ENCODE peak calls at places on chromosomes 11 and 22, in four cellular contexts. A, S, X and I are unnamed samples.

GRCh38 chr11:102110761-102111010 is 439 bp downstream of the YAP1 start:
- DNase-seq in A (no peak), S (no peak), X (no peak), I (no peak)

GRCh38 chr22:42928969-42929837 is 72.1 kb upstream of the ARFGAP3 start:
- DNase-seq in A (peak; percentile 75), S (no peak), X (no peak), I (no peak)

GRCh38 chr22:26549902-26550497 is 37.7 kb upstream of the TFIP11 start:
- DNase-seq in A (no peak), S (no peak), X (no peak), I (no peak)

GRCh38 chr11:69443968-69444364 is 37.5 kb upstream of the LINC01488 start:
- DNase-seq in A (no peak), S (no peak), X (no peak), I (no peak)

GRCh38 chr11:8138526-8138925 is 30.3 kb downstream of the RIC3 start:
- DNase-seq in A (no peak), S (no peak), X (no peak), I (no peak)

GRCh38 chr11:78790784-78791183 is 216.1 kb upstream of the NARS2 start:
- DNase-seq in A (no peak), S (no peak), X (no peak), I (no peak)

GRCh38 chr11:69878144-69878883 is 59.1 kb upstream of the FGF3 start:
- DNase-seq in A (no peak), S (no peak), X (no peak), I (no peak)

GRCh38 chr22:39087881-39088687 is 9.0 kb upstream of the APOBEC3H start:
- DNase-seq in A (no peak), S (no peak), X (no peak), I (peak; percentile 14)

GRCh38 chr11:58549644-58550043 is 26.0 kb downstream of the LPXN start:
- DNase-seq in A (no peak), S (no peak), X (no peak), I (no peak)

GRCh38 chr22:25419247-25420113 is 145.0 kb upstream of the GRK3 start:
- DNase-seq in A (peak; percentile 56), S (peak; percentile 58), X (no peak), I (no peak)

GRCh38 chr11:33620423-33621120 is 80.1 kb downstream of the C11orf91 start:
- DNase-seq in A (no peak), S (peak; percentile 74), X (no peak), I (no peak)

GRCh38 chr11:129412501-129412900 is 36.9 kb downstream of the BARX2 start:
- DNase-seq in A (no peak), S (no peak), X (no peak), I (no peak)

GRCh38 chr11:79227732-79228416 is 213.0 kb downstream of the TENM4 start:
- DNase-seq in A (no peak), S (no peak), X (no peak), I (no peak)

GRCh38 chr22:27107824-27108223 is 450.4 kb downstream of the MIAT start:
- DNase-seq in A (peak; percentile 76), S (peak; percentile 54), X (no peak), I (no peak)

GRCh38 chr22:37051629-37052385 is at the start of gene KCTD17:
- DNase-seq in A (peak; percentile 30), S (peak; percentile 60), X (no peak), I (peak; percentile 51)
- TF ChIP-seq CTCF in A (no peak), S (no peak), X (no peak), I (no peak)

GRCh38 chr11:93131709-93132108 is 66.1 kb downstream of the SLC36A4 start:
- DNase-seq in A (no peak), S (no peak), X (no peak), I (no peak)
- TF ChIP-seq CTCF in A (no peak), S (no peak), X (no peak), I (peak; percentile 28)

GRCh38 chr11:2198621-2199365 is 27.2 kb upstream of the TH start:
- DNase-seq in A (no peak), S (no peak), X (no peak), I (no peak)

GRCh38 chr11:2199466-2200341 is 28.1 kb upstream of the TH start:
- DNase-seq in A (no peak), S (no peak), X (no peak), I (no peak)

GRCh38 chr11:2201542-2201941 is 29.9 kb upstream of the TH start:
- DNase-seq in A (no peak), S (no peak), X (no peak), I (no peak)

GRCh38 chr11:2200957-2201519 is 29.4 kb upstream of the TH start:
- DNase-seq in A (no peak), S (no peak), X (no peak), I (no peak)

DNA sequence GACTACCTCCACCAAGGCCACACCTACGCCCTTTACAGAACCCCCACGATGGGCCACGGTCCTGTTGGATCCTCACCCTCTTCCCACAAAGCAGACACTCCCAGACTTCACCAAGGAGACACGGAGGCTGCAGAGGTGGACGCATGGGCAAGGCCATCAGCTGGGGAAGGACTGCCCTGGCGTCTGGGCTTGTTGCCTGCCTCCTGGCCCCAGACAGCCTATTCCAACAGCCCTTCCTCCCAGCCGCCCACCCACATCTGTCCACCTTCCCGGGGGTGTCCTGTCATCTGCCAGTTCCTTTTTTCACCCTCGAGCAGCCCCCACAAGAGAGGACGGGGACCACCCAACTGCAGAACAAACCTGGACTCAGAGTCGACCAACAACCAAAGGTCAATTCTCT is 28.9 kb upstream of the TH start:
- DNase-seq in A (no peak), S (no peak), X (no peak), I (no peak)
- TF ChIP-seq CTCF in A (no peak), S (no peak), X (no peak), I (no peak)

DNA sequence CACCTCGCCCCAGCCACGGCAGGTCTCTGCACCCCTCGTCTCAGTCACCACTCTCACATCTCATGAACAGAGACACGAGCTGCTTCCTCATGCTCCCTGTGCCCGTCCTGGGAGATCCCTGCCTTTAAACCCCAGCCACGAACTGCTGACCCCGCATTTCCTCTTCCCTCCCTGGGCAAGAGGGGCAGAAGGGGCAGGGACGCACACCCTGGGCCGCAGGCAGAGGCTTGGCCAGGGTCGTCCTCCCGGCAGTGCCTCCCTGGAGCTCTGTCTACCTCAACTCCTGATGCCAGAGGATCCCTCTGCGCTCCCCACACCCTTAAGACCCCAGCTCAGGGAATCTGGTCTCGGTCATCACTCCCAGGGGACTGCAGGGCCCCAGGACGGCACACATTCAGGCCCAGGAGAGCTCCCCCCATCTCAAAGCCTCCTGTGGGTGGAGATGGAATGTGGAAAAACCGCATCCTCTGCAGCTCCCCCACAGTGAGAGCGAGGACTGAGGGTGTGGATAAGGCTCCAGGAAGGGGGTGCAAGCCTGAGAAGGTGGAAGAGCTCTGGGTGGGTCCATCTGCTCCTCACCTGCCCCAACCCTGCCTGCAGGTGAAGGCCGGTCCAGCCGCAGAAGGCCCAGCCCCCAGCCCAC is 1.2 kb downstream of the BID start:
- DNase-seq in A (no peak), S (no peak), X (no peak), I (no peak)
- TF ChIP-seq CTCF in A (no peak), S (no peak), X (no peak), I (no peak)

DNA sequence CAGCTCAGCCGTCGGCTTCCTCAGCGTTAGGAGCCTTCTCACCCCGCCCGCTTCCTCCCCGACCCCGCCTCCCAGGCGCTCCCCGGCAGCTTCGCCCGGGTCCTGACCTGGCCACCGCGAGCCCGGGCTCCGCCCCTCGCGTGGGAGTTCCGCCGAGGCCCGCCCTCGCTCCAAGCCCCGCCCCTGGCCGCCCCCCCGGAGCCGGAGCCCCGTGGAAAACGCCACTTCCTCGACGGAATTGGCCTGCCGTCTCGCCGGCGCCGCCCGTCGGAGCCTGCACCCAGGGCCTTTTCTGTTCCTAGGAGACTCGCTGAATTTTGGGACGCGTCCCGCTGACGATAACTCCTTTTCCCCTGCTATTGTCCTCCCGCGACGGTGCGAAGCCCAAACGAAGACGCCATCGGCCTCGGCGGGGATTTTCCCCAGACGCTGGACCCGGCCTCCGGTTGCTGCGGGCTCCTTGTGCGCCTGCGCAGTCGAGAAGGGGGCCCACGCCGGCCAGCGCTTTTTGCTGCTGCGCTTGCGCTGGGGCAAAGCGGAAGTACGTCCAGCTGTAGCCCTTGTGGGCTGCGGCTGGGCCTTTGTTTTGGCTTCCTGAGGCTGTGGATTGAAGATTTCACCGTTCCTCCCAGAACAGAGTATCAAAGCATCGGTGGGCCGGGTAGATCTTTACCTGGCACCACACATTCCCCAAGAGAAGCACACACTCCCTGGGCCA is 10.0 kb downstream of the RELA start:
- DNase-seq in A (peak; percentile 85), S (peak; percentile 95), X (peak; percentile 89), I (peak; percentile 88)
- TF ChIP-seq CTCF in A (no peak), S (no peak), X (no peak), I (no peak)

DNA sequence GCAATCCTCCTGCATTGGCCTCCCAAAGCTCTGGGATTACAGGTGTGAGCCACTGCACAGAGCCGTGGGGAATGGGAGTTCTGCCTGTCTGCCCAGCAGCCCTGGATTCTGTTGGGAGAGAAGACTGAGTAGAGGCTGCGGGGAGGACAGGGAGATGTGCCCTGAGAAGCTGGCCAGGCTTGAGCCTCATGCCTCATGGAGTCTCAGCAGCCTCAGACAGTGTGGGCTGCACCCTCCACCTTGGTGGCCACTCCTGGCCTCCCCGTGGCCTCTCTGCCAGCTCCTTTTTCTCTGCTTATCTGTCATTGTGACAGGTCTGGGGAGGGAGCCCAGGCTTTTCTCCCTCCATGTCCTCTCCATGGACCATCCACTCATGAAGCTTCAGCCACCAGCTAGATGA is 43.2 kb downstream of the DKK3 start:
- DNase-seq in A (no peak), S (no peak), X (no peak), I (no peak)
- TF ChIP-seq CTCF in A (no peak), S (no peak), X (no peak), I (no peak)

DNA sequence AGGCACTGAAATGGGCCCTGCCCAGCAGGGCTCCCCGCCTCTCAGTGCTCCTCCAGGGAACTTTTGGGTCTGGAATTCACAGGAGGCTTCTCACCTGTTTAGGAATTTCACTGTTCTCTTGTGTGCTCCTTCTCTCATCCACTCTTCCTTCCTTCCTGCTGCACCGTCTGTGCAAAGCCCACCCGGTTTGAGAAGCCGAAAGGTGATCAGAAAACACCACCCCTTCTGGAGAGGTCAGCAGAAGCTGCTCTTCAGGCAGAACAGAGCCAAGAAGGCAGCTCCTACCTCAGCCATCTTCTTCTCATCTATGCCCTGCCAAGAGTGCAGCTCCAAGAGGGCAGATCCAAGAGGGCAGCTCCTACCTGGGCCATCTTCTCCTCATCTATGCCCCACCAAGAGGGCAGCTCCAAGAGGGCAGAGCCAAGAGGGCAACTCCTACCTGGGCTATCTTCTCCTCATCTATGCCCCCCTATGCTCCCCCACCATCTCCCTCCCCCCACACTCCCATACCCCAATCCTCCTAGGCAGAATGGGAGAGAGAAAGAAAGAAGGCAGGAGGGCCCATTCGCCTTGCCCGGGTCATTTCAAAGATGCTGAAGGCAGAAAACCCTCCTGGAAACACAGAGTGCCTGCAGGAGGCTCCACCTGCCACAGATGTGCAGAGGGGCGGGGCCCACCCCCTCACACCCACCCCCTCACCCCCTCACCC is 78.6 kb downstream of the BUD13 start:
- DNase-seq in A (no peak), S (no peak), X (no peak), I (no peak)
- TF ChIP-seq CTCF in A (no peak), S (no peak), X (no peak), I (no peak)

DNA sequence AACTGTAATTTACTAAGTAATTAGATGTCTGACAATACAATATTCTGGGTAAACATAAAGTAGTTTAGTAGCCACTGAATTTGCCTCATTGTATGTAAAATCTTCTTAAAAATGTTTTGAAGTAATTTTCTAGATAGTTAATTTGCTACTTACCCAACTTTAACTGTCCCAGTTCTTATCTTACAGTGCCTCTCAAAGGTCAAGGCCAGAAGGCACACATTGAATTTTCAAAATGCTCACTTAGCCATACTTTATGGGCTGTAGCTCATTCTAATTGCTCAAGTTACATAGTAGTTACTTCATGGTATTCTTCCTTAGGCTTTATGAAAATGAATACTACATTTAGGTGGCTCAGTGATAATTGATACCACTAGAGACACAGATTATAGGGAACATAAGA is 666.6 kb downstream of the CNTN5 start:
- DNase-seq in A (no peak), S (peak; percentile 33), X (no peak), I (no peak)
- TF ChIP-seq CTCF in A (no peak), S (peak; percentile 24), X (no peak), I (no peak)